ENCODE peak calls at places on chromosome 3, in eight cellular contexts. I, H, U, Y, W, G, Z and M are unnamed samples.

GRCh38 chr3:197511130-197511529 is 44.6 kb downstream of the BDH1 start:
- DNase-seq in I (no peak), H (peak; percentile 15), U (no peak), Y (no peak), G (no peak), W (no peak), Z (no peak), M (no peak)

GRCh38 chr3:128873623-128874022 is 5.8 kb upstream of the ACAD9 start:
- DNase-seq in Y (no peak), H (no peak), Z (no peak), W (no peak), G (no peak), U (no peak), I (no peak), M (no peak)

GRCh38 chr3:65828706-65829105 is 210.0 kb downstream of the MAGI1 start:
- DNase-seq in G (no peak), H (no peak), W (no peak), I (no peak), U (no peak), Y (no peak), Z (no peak), M (no peak)

GRCh38 chr3:172980849-172981248 is 160.2 kb downstream of the SPATA16 start:
- DNase-seq in G (no peak), W (no peak), I (no peak), U (no peak), H (no peak), Z (no peak), Y (no peak), M (no peak)

GRCh38 chr3:192906940-192907339 is 10.7 kb downstream of the MB21D2 start:
- DNase-seq in W (no peak), I (no peak), H (no peak), G (no peak), Y (no peak), Z (no peak), U (no peak), M (no peak)

GRCh38 chr3:44874308-44874707 is at the start of gene TGM4:
- DNase-seq in Z (no peak), Y (no peak), W (peak; percentile 29), I (no peak), H (no peak), U (no peak), G (no peak), M (no peak)

GRCh38 chr3:71129611-71130515 is 453.7 kb downstream of the FOXP1 start:
- DNase-seq in U (no peak), G (no peak), H (no peak), Z (no peak), W (no peak), Y (no peak), I (peak; percentile 45), M (peak; percentile 58)

GRCh38 chr3:2810723-2811122 is 299.5 kb downstream of the IL5RA start:
- DNase-seq in W (no peak), Y (no peak), U (no peak), G (no peak), Z (no peak), I (no peak), H (no peak), M (no peak)

GRCh38 chr3:195204360-195205166 is 66.4 kb downstream of the XXYLT1 start:
- DNase-seq in Z (peak; percentile 59), Y (no peak), G (peak; percentile 68), I (no peak), U (peak; percentile 48), H (no peak), W (peak; percentile 64), M (no peak)

GRCh38 chr3:132549890-132550578 is 47.0 kb upstream of the ACKR4 start:
- DNase-seq in U (no peak), Z (no peak), Y (no peak), H (no peak), W (no peak), I (no peak), G (no peak), M (no peak)

GRCh38 chr3:38551026-38551832 is 55.1 kb downstream of the EXOG start:
- DNase-seq in Y (no peak), G (no peak), Z (no peak), I (no peak), U (no peak), H (no peak), W (peak; percentile 47), M (no peak)

GRCh38 chr3:27392950-27393679 is 23.9 kb upstream of the NEK10 start:
- DNase-seq in W (no peak), U (no peak), Y (no peak), I (no peak), H (no peak), G (no peak), Z (no peak), M (no peak)

GRCh38 chr3:197576838-197577237 is 21.1 kb upstream of the BDH1 start:
- DNase-seq in G (no peak), Z (no peak), W (no peak), I (no peak), H (no peak), Y (no peak), U (no peak), M (no peak)

GRCh38 chr3:6168242-6168641 is 692.7 kb upstream of the GRM7 start:
- DNase-seq in U (no peak), I (no peak), G (no peak), W (no peak), H (no peak), Z (no peak), Y (no peak), M (no peak)

GRCh38 chr3:53534216-53534615 is 39.8 kb downstream of the CACNA1D start:
- DNase-seq in I (no peak), W (no peak), H (no peak), Z (no peak), G (no peak), U (no peak), Y (no peak), M (no peak)

GRCh38 chr3:128544190-128544589 is 51.2 kb upstream of the GATA2 start:
- DNase-seq in U (no peak), W (no peak), H (no peak), I (no peak), G (no peak), Y (no peak), Z (no peak), M (no peak)

GRCh38 chr3:30112904-30113484 is 493.4 kb upstream of the TGFBR2 start:
- DNase-seq in Z (no peak), H (no peak), I (peak; percentile 7), U (no peak), G (no peak), Y (no peak), W (no peak), M (peak; percentile 53)

GRCh38 chr3:48187579-48188265 is 495 bp downstream of the CDC25A start:
- DNase-seq in H (peak; percentile 53), W (peak; percentile 82), Z (no peak), G (no peak), U (peak; percentile 56), I (no peak), Y (no peak), M (no peak)

GRCh38 chr3:142929109-142929508 is 34.4 kb downstream of the PAQR9 start:
- DNase-seq in H (peak; percentile 61), U (no peak), G (peak; percentile 13), Z (peak; percentile 55), Y (no peak), W (no peak), I (peak; percentile 49), M (peak; percentile 72)

GRCh38 chr3:126113733-126114132 is 29.8 kb upstream of the SLC41A3 start:
- DNase-seq in H (no peak), Y (no peak), Z (peak; percentile 36), W (no peak), G (no peak), U (no peak), I (no peak), M (no peak)

GRCh38 chr3:195263193-195263924 is 7.6 kb downstream of the XXYLT1 start:
- DNase-seq in G (no peak), I (no peak), H (no peak), Z (no peak), W (peak; percentile 58), U (no peak), Y (no peak), M (no peak)

GRCh38 chr3:63364495-63364894 is 86.4 kb downstream of the SYNPR start:
- DNase-seq in U (no peak), G (no peak), Z (no peak), Y (no peak), W (no peak), I (no peak), H (no peak), M (no peak)

GRCh38 chr3:155934215-155934614 is 63.8 kb downstream of the GMPS start:
- DNase-seq in G (no peak), H (no peak), Z (no peak), I (no peak), U (no peak), W (no peak), Y (no peak), M (no peak)